ENCODE peak calls at places on chromosomes 12 and 14, in nine cellular contexts. N, V, D, O, P, F, G, L and X are unnamed samples.

GRCh38 chr12:44716681-44717080 is 159.4 kb downstream of the NELL2 start:
- DNase-seq in N (no peak), V (no peak), D (no peak), O (no peak), P (no peak), F (no peak), G (no peak), L (no peak), X (no peak)

GRCh38 chr12:110704750-110705149 is 15.8 kb upstream of the HVCN1 start:
- DNase-seq in N (no peak), V (peak), D (no peak), O (peak), P (peak), F (no peak), G (peak), L (no peak), X (no peak)

GRCh38 chr12:115598827-115599226 is 678.7 kb downstream of the MED13L start:
- DNase-seq in N (no peak), V (no peak), D (no peak), O (no peak), P (no peak), F (peak), G (no peak), L (no peak), X (no peak)

GRCh38 chr14:77485256-77485655 is 13.4 kb downstream of the ISM2 start:
- DNase-seq in N (no peak), V (no peak), D (no peak), O (no peak), P (no peak), F (no peak), G (no peak), L (no peak), X (no peak)

GRCh38 chr12:30417697-30418231 is 277.9 kb downstream of the IPO8 start:
- DNase-seq in N (no peak), V (no peak), D (no peak), O (no peak), P (peak), F (no peak), G (no peak), L (no peak), X (peak)

GRCh38 chr14:38110258-38110657 is 97.4 kb upstream of the SSTR1 start:
- DNase-seq in N (no peak), V (no peak), D (no peak), O (no peak), P (no peak), F (no peak), G (no peak), L (no peak), X (no peak)

GRCh38 chr14:68349900-68350323 is 443.0 kb downstream of the ZFP36L1 start:
- DNase-seq in N (no peak), V (no peak), D (peak), O (no peak), P (peak), F (no peak), G (peak), L (no peak), X (no peak)

GRCh38 chr14:91929700-91930099 is 17.8 kb downstream of the FBLN5 start:
- DNase-seq in N (no peak), V (no peak), D (no peak), O (no peak), P (peak), F (no peak), G (no peak), L (no peak), X (no peak)

GRCh38 chr12:118060301-118061010 is 523 bp downstream of the WSB2 start:
- DNase-seq in N (peak), V (peak), D (no peak), O (no peak), P (no peak), F (peak), G (no peak), L (no peak), X (peak)

GRCh38 chr12:117469883-117470483 is 108.6 kb upstream of the NOS1 start:
- DNase-seq in N (no peak), V (no peak), D (no peak), O (no peak), P (no peak), F (no peak), G (no peak), L (no peak), X (no peak)

GRCh38 chr12:59972941-59973340 is 377.1 kb downstream of the SLC16A7 start:
- DNase-seq in N (no peak), V (no peak), D (no peak), O (no peak), P (peak), F (no peak), G (no peak), L (no peak), X (no peak)

GRCh38 chr12:89575405-89575804 is 49.6 kb upstream of the POC1B start:
- DNase-seq in N (no peak), V (no peak), D (no peak), O (no peak), P (no peak), F (no peak), G (no peak), L (no peak), X (no peak)

GRCh38 chr14:94562019-94562418 is 777 bp downstream of the SERPINA4 start:
- DNase-seq in N (no peak), V (no peak), D (no peak), O (no peak), P (no peak), F (no peak), G (no peak), L (no peak), X (no peak)

GRCh38 chr14:81275995-81276698 is 55.4 kb upstream of the GTF2A1 start:
- DNase-seq in N (no peak), V (no peak), D (no peak), O (no peak), P (no peak), F (no peak), G (peak), L (no peak), X (no peak)

GRCh38 chr12:120474092-120474960 is 4.8 kb upstream of the SRSF9 start:
- DNase-seq in N (no peak), V (no peak), D (no peak), O (no peak), P (peak), F (no peak), G (no peak), L (peak), X (no peak)

GRCh38 chr14:21894003-21894897 is 220.6 kb upstream of the OR4E1 start:
- DNase-seq in N (peak), V (peak), D (no peak), O (no peak), P (no peak), F (no peak), G (no peak), L (no peak), X (no peak)